ENCODE peak calls at places on chromosomes 11 and 22, in eight cellular contexts. K, Y, C, H, U, D, Z and S are unnamed samples. For H3K4me1, the result is how much of the 10 kb centered on the place peaks cover.

GRCh38 chr11:19506803-19507466 is 205.7 kb upstream of the NAV2 start:
- DNase-seq in K (no peak), Y (no peak), C (no peak), H (no peak), U (no peak), D (no peak), Z (no peak), S (no peak)

GRCh38 chr22:30803679-30804078 is 109.0 kb downstream of the OSBP2 start:
- DNase-seq in K (no peak), Y (no peak), C (no peak), H (no peak), U (no peak), D (no peak), Z (no peak), S (no peak)

GRCh38 chr11:43601511-43601910 is 79.0 kb upstream of the HSD17B12 start:
- DNase-seq in K (no peak), Y (no peak), C (no peak), H (no peak), U (no peak), D (no peak), Z (no peak), S (no peak)

GRCh38 chr11:128375941-128376340 is 211.4 kb downstream of the ETS1 start:
- DNase-seq in K (peak), Y (no peak), C (no peak), H (no peak), U (peak), D (no peak), Z (no peak), S (no peak)

GRCh38 chr11:2802389-2803185 is 83.0 kb downstream of the CDKN1C start:
- DNase-seq in K (no peak), Y (no peak), C (no peak), H (no peak), U (no peak), D (no peak), Z (no peak), S (peak)

GRCh38 chr11:116742104-116742503 is 30.7 kb downstream of the BUD13 start:
- DNase-seq in K (no peak), Y (peak), C (no peak), H (no peak), U (no peak), D (peak), Z (peak), S (no peak)

GRCh38 chr11:102846292-102846691 is 2.9 kb upstream of the MMP3 start:
- DNase-seq in K (peak), Y (peak), C (no peak), H (no peak), U (peak), D (no peak), Z (no peak), S (peak)

GRCh38 chr22:40076702-40077645 is 82.2 kb downstream of the FAM83F start:
- DNase-seq in K (peak), Y (peak), C (no peak), H (no peak), U (peak), D (peak), Z (peak), S (no peak)

GRCh38 chr11:57761301-57762234 is at the start of gene CTNND1:
- DNase-seq in K (peak), Y (peak), C (peak), H (peak), U (peak), D (peak), Z (peak), S (peak)

GRCh38 chr11:24489477-24489876 is 7.4 kb upstream of the LUZP2 start:
- DNase-seq in K (no peak), Y (no peak), C (no peak), H (no peak), U (no peak), D (no peak), Z (no peak), S (no peak)

GRCh38 chr11:10752486-10752885 is 1.4 kb downstream of the CTR9 start:
- DNase-seq in K (no peak), Y (no peak), C (no peak), H (no peak), U (no peak), D (no peak), Z (no peak), S (no peak)

GRCh38 chr11:8989411-8989810 is 14.4 kb downstream of the NRIP3 start:
- DNase-seq in K (peak), Y (peak), C (no peak), H (no peak), U (no peak), D (peak), Z (peak), S (no peak)

GRCh38 chr22:37162221-37163095 is 12.7 kb upstream of the IL2RB start:
- DNase-seq in K (no peak), Y (no peak), C (no peak), H (peak), U (no peak), D (no peak), Z (no peak), S (no peak)

GRCh38 chr11:91293119-91293518 is 931.5 kb upstream of the FAT3 start:
- DNase-seq in K (no peak), Y (no peak), C (no peak), H (no peak), U (no peak), D (no peak), Z (no peak), S (no peak)

GRCh38 chr11:67053896-67054850 is 2.5 kb upstream of the RHOD start:
- DNase-seq in K (peak), Y (peak), C (peak), H (peak), U (peak), D (peak), Z (peak), S (peak)

GRCh38 chr11:112229746-112230433 is 3.7 kb downstream of the PTS start:
- DNase-seq in K (no peak), Y (peak), C (no peak), H (no peak), U (no peak), D (no peak), Z (peak), S (no peak)

GRCh38 chr11:120260616-120261015 is 20.7 kb downstream of the POU2F3 start:
- DNase-seq in K (no peak), Y (no peak), C (no peak), H (no peak), U (no peak), D (no peak), Z (no peak), S (no peak)

GRCh38 chr11:71501071-71501985 is 25.7 kb upstream of the KRTAP5-7 start:
- DNase-seq in K (no peak), Y (no peak), C (no peak), H (peak), U (no peak), D (no peak), Z (no peak), S (no peak)

GRCh38 chr22:31491218-31491962 is 1.7 kb upstream of the EIF4ENIF1 start:
- DNase-seq in K (no peak), Y (no peak), C (no peak), H (no peak), U (no peak), D (peak), Z (no peak), S (no peak)

GRCh38 chr11:1484716-1485503 is 1.7 kb downstream of the MOB2 start:
- DNase-seq in K (no peak), Y (no peak), C (no peak), H (no peak), U (no peak), D (no peak), Z (no peak), S (no peak)

GRCh38 chr22:50403701-50404101 is 60.6 kb downstream of the PPP6R2 start:
- DNase-seq in K (no peak), Y (no peak), C (peak), H (no peak), U (no peak), D (no peak), Z (no peak), S (no peak)

GRCh38 chr11:20093775-20094174 is 66.5 kb downstream of the DBX1 start:
- DNase-seq in K (no peak), Y (peak), C (no peak), H (no peak), U (no peak), D (no peak), Z (peak), S (no peak)

GRCh38 chr11:124900464-124900863 is 2.8 kb upstream of the ROBO4 start:
- DNase-seq in K (peak), Y (peak), C (no peak), H (no peak), U (peak), D (no peak), Z (peak), S (peak)

GRCh38 chr11:125082611-125083311 is 19.7 kb downstream of the SLC37A2 start:
- DNase-seq in K (peak), Y (peak), C (peak), H (no peak), U (peak), D (no peak), Z (peak), S (no peak)

GRCh38 chr11:131737357-131737756 is 366.9 kb downstream of the NTM start:
- DNase-seq in K (no peak), Y (no peak), C (no peak), H (no peak), U (no peak), D (peak), Z (peak), S (no peak)

GRCh38 chr22:28329582-28330073 is 350.0 kb downstream of the TTC28 start:
- DNase-seq in K (no peak), Y (peak), C (no peak), H (no peak), U (peak), D (no peak), Z (peak), S (peak)

DNA sequence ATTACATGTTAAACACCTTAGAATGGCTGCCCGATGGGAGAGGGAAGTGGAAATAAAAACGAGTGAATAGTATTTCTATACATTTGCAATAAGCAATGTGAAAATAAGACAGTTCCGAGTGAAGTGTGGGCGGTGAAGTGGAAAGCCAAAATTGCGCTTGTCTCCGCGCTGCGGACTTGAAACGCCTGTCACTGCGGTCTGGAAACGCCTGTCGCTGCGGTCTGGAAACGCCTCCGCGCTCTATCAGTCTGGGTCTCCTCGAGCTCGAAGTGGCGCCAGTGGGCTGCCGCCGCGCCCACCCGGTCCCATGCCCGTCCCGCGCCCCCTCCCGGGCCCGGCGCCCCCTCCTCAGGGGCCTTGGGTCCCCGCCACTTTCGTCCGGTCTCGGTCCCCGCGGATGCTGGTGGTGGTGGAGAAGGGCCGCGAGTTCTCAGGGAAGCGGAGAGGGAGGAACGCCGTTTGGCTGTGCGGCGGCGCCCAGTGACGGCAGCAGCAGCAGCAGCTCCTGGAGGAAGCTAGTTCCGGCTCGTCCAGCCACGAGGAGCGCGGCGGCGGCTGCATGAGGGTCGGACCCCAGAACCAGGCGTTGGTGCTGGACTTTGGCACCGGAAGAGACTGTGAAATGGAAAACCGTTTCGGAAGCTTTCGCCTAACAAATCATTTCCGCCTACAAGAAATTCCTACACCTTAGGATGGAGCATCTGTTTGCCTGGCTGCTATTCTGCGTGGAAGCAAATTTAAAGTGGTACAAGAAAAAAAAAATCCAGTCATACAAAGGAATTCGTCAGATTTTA is 1.8 kb downstream of the NCR3LG1 start:
- DNase-seq in K (peak), Y (peak), C (peak), H (peak), U (peak), D (peak), Z (peak), S (peak)
- TF ChIP-seq EZH2 in K (no peak), Y (no peak), C (no peak), H (peak), U (no peak), D (peak), Z (no peak), S (no peak)

DNA sequence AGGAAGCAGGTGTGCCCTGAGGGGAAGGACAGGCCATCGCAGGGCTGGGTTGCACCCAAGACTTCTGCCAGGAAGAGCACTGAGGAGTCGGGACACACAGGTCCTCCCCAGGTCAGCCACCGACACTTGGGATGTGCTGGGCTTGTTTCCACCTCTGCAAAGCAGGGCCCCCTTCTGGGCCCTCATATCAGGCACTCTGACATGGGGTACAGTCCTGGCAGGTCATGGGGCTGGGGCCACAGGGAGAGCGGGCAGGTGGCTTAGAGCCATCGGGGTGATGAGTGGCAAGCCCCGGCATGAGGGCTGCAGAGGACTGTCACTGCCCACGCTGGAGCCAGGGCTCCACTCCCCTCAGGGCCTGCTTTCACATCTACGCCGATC is 7.9 kb upstream of the ADORA2A start:
- DNase-seq in K (no peak), Y (no peak), C (no peak), H (no peak), U (no peak), D (no peak), Z (no peak), S (no peak)
- H3K4me1 ChIP-seq in K (under half), Y (under half), C (under half), H (under half), U (under half), D (under half), Z (under half), S (under half)

GRCh38 chr11:134330611-134331564 is 900 bp upstream of the GLB1L2 start:
- DNase-seq in K (no peak), Y (no peak), C (no peak), H (no peak), U (no peak), D (peak), Z (no peak), S (no peak)
- TF ChIP-seq EZH2 in K (no peak), Y (no peak), C (no peak), H (peak), U (no peak), D (no peak), Z (peak), S (no peak)

GRCh38 chr11:110966131-110966530 is 253.9 kb upstream of the ARHGAP20 start:
- DNase-seq in K (no peak), Y (no peak), C (no peak), H (no peak), U (no peak), D (no peak), Z (no peak), S (no peak)

GRCh38 chr11:110968348-110969062 is 256.3 kb upstream of the ARHGAP20 start:
- DNase-seq in K (no peak), Y (peak), C (no peak), H (no peak), U (peak), D (no peak), Z (peak), S (no peak)

GRCh38 chr11:110960167-110960566 is 247.9 kb upstream of the ARHGAP20 start:
- DNase-seq in K (no peak), Y (no peak), C (no peak), H (no peak), U (no peak), D (no peak), Z (no peak), S (no peak)

GRCh38 chr11:110962907-110963306 is 250.7 kb upstream of the ARHGAP20 start:
- DNase-seq in K (no peak), Y (no peak), C (no peak), H (no peak), U (no peak), D (no peak), Z (no peak), S (no peak)
- H3K4me1 ChIP-seq in K (under half), Y (under half), C (under half), H (under half), U (under half), D (under half), Z (under half), S (under half)